ENCODE peak calls at places on chromosomes 13 and 19, in ten cellular contexts. R, O, Z, P, V, D, U, W, B and M are unnamed samples.

GRCh38 chr19:47890865-47891621 is 4.9 kb upstream of the SULT2A1 start:
- DNase-seq in D (no peak), Z (no peak), O (no peak), R (no peak), W (no peak), V (no peak), P (no peak), U (no peak), B (no peak), M (no peak)

GRCh38 chr19:48271531-48272151 is 1.8 kb downstream of the ZNF114 start:
- DNase-seq in D (no peak), U (no peak), V (peak; percentile 27), R (no peak), W (no peak), P (peak; percentile 37), B (peak; percentile 64), O (no peak), Z (peak; percentile 84), M (no peak)

GRCh38 chr13:60351326-60351725 is 45.7 kb upstream of the TDRD3 start:
- DNase-seq in O (no peak), Z (no peak), U (no peak), V (no peak), B (peak; percentile 91), P (no peak), W (no peak), D (no peak), R (peak; percentile 49), M (no peak)

GRCh38 chr13:44843403-44843802 is 145.9 kb downstream of the NUFIP1 start:
- DNase-seq in B (peak; percentile 77), Z (no peak), D (no peak), R (no peak), W (no peak), U (no peak), P (no peak), O (no peak), V (no peak), M (no peak)

GRCh38 chr19:1252818-1253513 is 4.6 kb downstream of the MIDN start:
- DNase-seq in O (peak; percentile 98), Z (peak; percentile 95), B (peak; percentile 99), W (peak; percentile 94), V (peak; percentile 91), P (peak; percentile 83), U (peak; percentile 90), R (peak; percentile 80), D (peak; percentile 84), M (no peak)

GRCh38 chr13:90717451-90717936 is 630.0 kb upstream of the MIR17HG start:
- DNase-seq in Z (no peak), V (no peak), W (no peak), U (no peak), R (peak; percentile 93), O (no peak), P (no peak), B (peak; percentile 93), D (no peak), M (no peak)

GRCh38 chr19:30710721-30711120 is 338.5 kb downstream of the ZNF536 start:
- DNase-seq in D (no peak), P (no peak), B (no peak), W (no peak), Z (no peak), V (no peak), O (no peak), R (no peak), U (no peak), M (no peak)

GRCh38 chr19:52638601-52639000 is 446 bp upstream of the ZNF83 start:
- DNase-seq in R (no peak), D (no peak), O (no peak), P (no peak), B (no peak), W (peak; percentile 51), Z (no peak), V (peak; percentile 16), U (no peak), M (no peak)

GRCh38 chr19:19107663-19108062 is 30.6 kb downstream of the TMEM161A start:
- DNase-seq in B (no peak), O (no peak), V (no peak), R (no peak), W (no peak), D (no peak), U (no peak), Z (no peak), P (no peak), M (no peak)

GRCh38 chr13:20686863-20687579 is 16.5 kb upstream of the IL17D start:
- DNase-seq in V (no peak), R (no peak), W (no peak), O (no peak), Z (no peak), P (no peak), D (no peak), U (no peak), B (peak; percentile 25), M (no peak)

GRCh38 chr13:43094901-43095300 is 71.5 kb downstream of the DNAJC15 start:
- DNase-seq in Z (no peak), B (no peak), W (no peak), D (no peak), U (no peak), P (no peak), O (no peak), R (no peak), V (no peak), M (no peak)

DNA sequence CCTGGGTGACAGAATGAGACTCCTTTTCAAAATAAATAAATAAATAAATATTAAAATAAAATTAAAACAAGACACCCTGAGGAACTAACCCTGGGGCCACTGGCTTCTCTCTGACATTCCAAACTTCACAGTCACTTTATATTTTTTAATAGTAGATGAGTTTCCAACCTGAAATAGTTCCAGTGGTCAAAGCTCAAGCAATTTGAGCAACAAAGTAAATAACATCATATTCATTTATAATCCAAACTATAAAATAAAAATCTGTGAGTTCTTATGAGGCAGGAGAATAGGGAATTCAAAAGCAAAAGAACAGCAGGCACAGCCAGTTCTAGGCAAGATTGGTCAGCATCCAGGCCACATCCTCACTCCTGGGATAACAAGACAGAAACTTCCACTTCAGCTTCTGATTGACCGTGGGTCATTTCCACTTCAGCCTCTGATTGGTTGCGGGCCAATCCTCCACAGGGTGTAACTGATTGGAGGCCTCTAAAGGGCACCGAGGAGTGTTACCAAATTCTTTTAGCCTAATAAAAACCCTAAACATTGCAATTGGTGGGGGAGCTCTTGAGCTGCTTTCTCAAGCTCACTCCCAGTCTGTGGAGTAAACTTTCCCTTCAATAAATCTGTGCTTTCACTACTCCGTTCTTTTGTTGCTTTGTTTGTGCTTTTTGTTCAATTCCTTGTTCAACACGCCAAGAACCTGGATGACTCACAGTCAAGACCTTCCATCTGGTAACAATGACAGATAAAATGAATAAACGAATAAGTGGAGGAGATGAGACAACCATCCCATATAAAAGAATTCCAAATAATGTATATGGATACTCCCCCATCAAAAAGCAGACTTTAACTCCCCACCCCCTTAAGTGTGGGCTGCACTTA is 42.5 kb upstream of the AMER2 start:
- DNase-seq in V (no peak), U (no peak), D (no peak), Z (no peak), O (no peak), B (peak; percentile 40), P (no peak), W (no peak), R (no peak), M (no peak)
- TF ChIP-seq CTCF in V (no peak), U (no peak), D (no peak), Z (no peak), O (no peak), B (peak; percentile 11), P (no peak), W (no peak), R (no peak), M (no peak)

DNA sequence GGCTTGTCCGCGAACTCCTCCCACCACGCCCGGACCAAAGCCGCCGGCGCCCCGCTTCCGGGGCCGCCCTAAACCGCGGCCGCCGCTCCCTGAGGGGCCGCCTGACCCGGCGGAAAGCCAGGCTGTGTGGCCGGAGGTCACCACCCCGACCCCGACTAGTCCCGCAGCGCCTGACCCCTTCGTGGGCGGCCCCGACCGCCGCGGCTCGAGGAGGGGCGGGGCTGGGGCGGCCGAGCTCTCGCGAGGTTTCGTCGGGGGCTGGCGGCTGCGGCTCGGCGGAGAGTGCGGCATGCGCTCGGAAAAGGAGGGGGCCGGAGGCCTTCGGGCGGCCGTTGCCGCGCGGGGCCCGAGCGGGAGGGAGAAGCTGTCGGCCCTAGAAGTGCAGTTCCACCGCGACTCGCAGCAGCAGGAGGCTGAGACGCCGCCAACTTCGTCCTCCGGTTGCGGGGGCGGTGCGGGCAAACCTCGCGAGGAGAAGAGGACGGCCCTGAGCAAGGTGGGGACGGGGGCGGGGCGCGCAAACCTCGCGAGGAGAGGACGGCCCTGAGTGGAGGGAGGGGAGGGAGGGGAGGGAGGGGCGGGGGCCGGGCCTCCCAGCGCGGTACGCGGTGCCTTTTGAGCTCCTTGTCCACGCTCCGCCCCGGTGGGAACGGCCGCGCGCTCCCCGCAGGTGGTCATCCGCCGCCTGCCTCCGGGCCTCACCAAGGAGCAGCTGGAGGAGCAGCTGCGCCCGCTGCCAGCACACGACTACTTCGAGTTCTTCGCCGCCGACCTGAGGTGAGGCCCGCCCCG is at the start of gene UPF3A:
- DNase-seq in O (peak; percentile 96), Z (peak; percentile 82), W (peak; percentile 96), B (peak; percentile 97), P (peak; percentile 95), R (peak; percentile 54), U (peak; percentile 87), D (peak; percentile 66), V (peak; percentile 91), M (no peak)
- TF ChIP-seq CTCF in O (no peak), Z (no peak), W (no peak), B (no peak), P (no peak), R (no peak), U (no peak), D (no peak), V (no peak), M (no peak)

GRCh38 chr13:63455938-63456337 is 2040.3 kb upstream of the PCDH20 start:
- DNase-seq in B (peak; percentile 2), R (no peak), U (no peak), Z (no peak), D (no peak), O (no peak), W (no peak), P (no peak), V (no peak), M (no peak)
- TF ChIP-seq CTCF in B (no peak), R (peak; percentile 23), U (no peak), Z (no peak), D (no peak), O (peak; percentile 29), W (peak; percentile 29), P (no peak), V (no peak), M (peak; percentile 63)

DNA sequence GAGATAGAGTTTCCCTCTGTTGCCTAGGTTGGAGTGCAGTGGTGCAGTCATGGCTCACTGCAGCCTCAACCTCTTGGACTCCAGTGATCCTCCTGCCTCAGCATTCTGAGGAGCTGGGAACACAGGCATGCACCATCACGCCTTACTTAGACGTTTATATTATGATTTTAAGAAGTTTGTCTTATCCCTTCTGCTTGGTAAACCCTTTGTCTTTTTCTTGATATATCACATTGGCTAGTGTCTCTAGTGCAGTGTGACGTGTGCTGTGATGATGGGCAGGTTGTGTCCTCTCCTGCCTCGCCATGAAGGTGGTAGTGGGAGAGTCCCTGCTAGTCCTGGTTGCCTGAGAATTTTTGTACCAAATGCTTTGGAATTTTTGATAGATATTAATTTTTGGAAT is 93.9 kb downstream of the KDM4B start:
- DNase-seq in B (no peak), R (no peak), U (no peak), Z (no peak), W (no peak), O (no peak), V (no peak), D (no peak), P (no peak), M (no peak)
- TF ChIP-seq CTCF in B (no peak), R (no peak), U (no peak), Z (no peak), W (no peak), O (no peak), V (no peak), D (no peak), P (no peak), M (no peak)

GRCh38 chr19:22976248-22976647 is 26.7 kb downstream of the ZNF728 start:
- DNase-seq in P (no peak), D (no peak), B (no peak), Z (no peak), O (no peak), U (no peak), R (no peak), W (no peak), V (no peak), M (no peak)
- TF ChIP-seq CTCF in P (no peak), D (no peak), B (no peak), Z (no peak), O (no peak), U (no peak), R (no peak), W (no peak), V (no peak), M (no peak)